ENCODE peak calls at places on chromosomes 16 and 17, in nine cellular contexts. M, Z, O, E, K, H, D, W and C are unnamed samples.

GRCh38 chr17:933168-934083 is 46.1 kb downstream of the NXN start:
- DNase-seq in M (peak; percentile 71), Z (peak; percentile 74), O (peak; percentile 86), E (no peak), K (no peak), H (no peak), D (peak; percentile 53), W (peak; percentile 94), C (no peak)

GRCh38 chr17:1147664-1148063 is 32.1 kb downstream of the ABR start:
- DNase-seq in M (peak; percentile 92), Z (peak; percentile 82), O (peak; percentile 58), E (no peak), K (no peak), H (no peak), D (peak; percentile 52), W (peak; percentile 97), C (no peak)

GRCh38 chr16:3879887-3880564 is 487 bp downstream of the CREBBP start:
- DNase-seq in M (peak; percentile 35), Z (peak; percentile 84), O (peak; percentile 86), E (peak; percentile 92), K (peak; percentile 80), H (peak; percentile 86), D (peak; percentile 64), W (peak; percentile 76), C (no peak)

GRCh38 chr17:15408803-15409202 is 58.6 kb downstream of the CDRT4 start:
- DNase-seq in M (no peak), Z (no peak), O (no peak), E (no peak), K (no peak), H (no peak), D (no peak), W (no peak), C (no peak)

GRCh38 chr17:42674755-42675347 is 1.9 kb downstream of the PLEKHH3 start:
- DNase-seq in M (peak; percentile 91), Z (no peak), O (no peak), E (peak; percentile 70), K (no peak), H (no peak), D (peak; percentile 37), W (peak; percentile 93), C (no peak)

GRCh38 chr17:17814162-17815061 is 22.4 kb downstream of the SREBF1 start:
- DNase-seq in M (no peak), Z (no peak), O (no peak), E (no peak), K (no peak), H (no peak), D (peak; percentile 95), W (no peak), C (no peak)

GRCh38 chr16:86075839-86076440 is 177.0 kb downstream of the IRF8 start:
- DNase-seq in M (peak; percentile 3), Z (no peak), O (no peak), E (peak; percentile 17), K (peak; percentile 11), H (no peak), D (no peak), W (peak; percentile 12), C (no peak)

GRCh38 chr16:4525634-4526277 is 12.8 kb downstream of the CDIP1 start:
- DNase-seq in M (no peak), Z (no peak), O (peak; percentile 40), E (no peak), K (no peak), H (no peak), D (no peak), W (no peak), C (no peak)

GRCh38 chr16:85724936-85725335 is 26.0 kb downstream of the C16orf74 start:
- DNase-seq in M (no peak), Z (no peak), O (no peak), E (no peak), K (no peak), H (no peak), D (no peak), W (no peak), C (no peak)

GRCh38 chr17:56661906-56662305 is 68.4 kb downstream of the NOG start:
- DNase-seq in M (no peak), Z (no peak), O (no peak), E (peak; percentile 11), K (no peak), H (no peak), D (no peak), W (no peak), C (no peak)

GRCh38 chr17:79910985-79911361 is 71.7 kb upstream of the CBX4 start:
- DNase-seq in M (no peak), Z (no peak), O (no peak), E (peak; percentile 37), K (no peak), H (no peak), D (no peak), W (no peak), C (no peak)

GRCh38 chr16:72884573-72884972 is 163.4 kb downstream of the ZFHX3 start:
- DNase-seq in M (no peak), Z (no peak), O (no peak), E (no peak), K (no peak), H (no peak), D (peak; percentile 40), W (no peak), C (no peak)

GRCh38 chr16:81526935-81527334 is 82.3 kb downstream of the CMIP start:
- DNase-seq in M (no peak), Z (no peak), O (peak; percentile 74), E (peak; percentile 86), K (peak; percentile 62), H (peak; percentile 44), D (no peak), W (no peak), C (no peak)

GRCh38 chr17:41793749-41794602 is 7.5 kb upstream of the JUP start:
- DNase-seq in M (peak; percentile 95), Z (peak; percentile 67), O (peak; percentile 16), E (no peak), K (no peak), H (no peak), D (no peak), W (peak; percentile 96), C (no peak)

GRCh38 chr17:22669721-22670120 is 977.4 kb downstream of the KCNJ18 start:
- DNase-seq in M (no peak), Z (no peak), O (peak; percentile 46), E (no peak), K (no peak), H (no peak), D (no peak), W (no peak), C (no peak)

DNA sequence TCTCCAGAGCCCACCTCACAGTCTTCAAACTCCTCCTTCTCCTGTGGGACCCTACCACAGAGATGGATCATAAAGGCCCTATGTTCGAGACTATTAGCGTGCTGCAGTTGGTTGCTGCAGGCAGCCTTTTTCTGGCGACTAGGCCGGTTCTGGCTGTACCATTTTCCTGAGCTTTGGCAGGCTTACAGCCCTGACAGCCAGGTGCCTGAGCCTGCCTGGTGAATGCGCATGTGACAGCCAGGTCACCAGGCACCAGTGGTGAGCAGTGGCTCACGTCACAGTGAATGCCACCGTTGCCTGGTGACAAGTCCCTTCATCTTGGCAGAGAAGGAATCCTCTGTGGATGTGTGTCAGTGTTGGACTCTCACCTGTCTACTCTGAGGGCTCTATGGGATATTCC is 978.8 kb downstream of the KCNJ18 start:
- DNase-seq in M (no peak), Z (no peak), O (no peak), E (no peak), K (no peak), H (no peak), D (no peak), W (no peak), C (no peak)
- H3K9me3 ChIP-seq in M (peaks cover 54% of the 10 kb centered on the region), Z (peaks cover 2% of the 10 kb centered on the region), O (no peaks in the 10 kb centered on the region), E (no peaks in the 10 kb centered on the region), K (no peaks in the 10 kb centered on the region), H (no peaks in the 10 kb centered on the region), D (no peaks in the 10 kb centered on the region), W (peaks cover 89% of the 10 kb centered on the region), C (no peaks in the 10 kb centered on the region)

DNA sequence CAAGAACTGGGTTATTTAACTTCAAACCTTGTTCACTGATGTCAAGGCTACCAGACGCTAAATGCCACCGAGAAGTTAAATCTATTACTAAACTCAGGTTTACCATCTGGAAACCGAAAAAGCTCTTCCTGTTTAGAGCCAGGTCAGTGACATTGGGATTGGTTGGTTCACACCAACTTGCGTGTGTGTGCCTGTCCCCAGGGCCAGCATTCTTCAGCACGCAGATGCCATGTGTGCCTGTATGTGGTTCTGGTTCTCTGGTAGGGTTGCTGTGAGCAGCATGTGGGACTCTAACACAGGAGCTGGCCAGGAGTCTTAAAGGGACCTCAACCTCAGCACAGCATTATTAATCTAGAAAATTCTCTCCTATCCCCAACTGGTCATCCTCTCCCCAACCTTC is 18.1 kb upstream of the TBX2 start:
- DNase-seq in M (no peak), Z (no peak), O (no peak), E (no peak), K (no peak), H (no peak), D (no peak), W (no peak), C (no peak)
- H3K4me1 ChIP-seq in M (no peaks in the 10 kb centered on the region), Z (peaks cover 71% of the 10 kb centered on the region), O (no peaks in the 10 kb centered on the region), E (no peaks in the 10 kb centered on the region), K (no peaks in the 10 kb centered on the region), H (no peaks in the 10 kb centered on the region), D (peaks cover 4% of the 10 kb centered on the region), W (no peaks in the 10 kb centered on the region), C (no peaks in the 10 kb centered on the region)

GRCh38 chr17:22514315-22514714 is 822.0 kb downstream of the KCNJ18 start:
- DNase-seq in M (no peak), Z (no peak), O (no peak), E (no peak), K (no peak), H (no peak), D (no peak), W (no peak), C (no peak)
- H3K9me3 ChIP-seq in M (peaks cover 71% of the 10 kb centered on the region), Z (no peaks in the 10 kb centered on the region), O (no peaks in the 10 kb centered on the region), E (no peaks in the 10 kb centered on the region), K (no peaks in the 10 kb centered on the region), H (no peaks in the 10 kb centered on the region), D (peaks cover 3% of the 10 kb centered on the region), W (peaks cover 29% of the 10 kb centered on the region), C (no peaks in the 10 kb centered on the region)

GRCh38 chr17:27807567-27808470 is 7.5 kb upstream of the NOS2 start:
- DNase-seq in M (no peak), Z (peak; percentile 22), O (no peak), E (peak; percentile 38), K (peak; percentile 80), H (no peak), D (no peak), W (peak; percentile 52), C (no peak)

GRCh38 chr17:27810902-27811557 is 10.7 kb upstream of the NOS2 start:
- DNase-seq in M (no peak), Z (no peak), O (peak; percentile 42), E (no peak), K (no peak), H (no peak), D (no peak), W (no peak), C (no peak)

GRCh38 chr17:27808629-27809028 is 8.3 kb upstream of the NOS2 start:
- DNase-seq in M (peak; percentile 52), Z (no peak), O (no peak), E (no peak), K (no peak), H (no peak), D (no peak), W (peak; percentile 73), C (no peak)

GRCh38 chr17:27810211-27810901 is 10.0 kb upstream of the NOS2 start:
- DNase-seq in M (peak; percentile 54), Z (no peak), O (no peak), E (no peak), K (no peak), H (no peak), D (no peak), W (peak; percentile 65), C (no peak)

DNA sequence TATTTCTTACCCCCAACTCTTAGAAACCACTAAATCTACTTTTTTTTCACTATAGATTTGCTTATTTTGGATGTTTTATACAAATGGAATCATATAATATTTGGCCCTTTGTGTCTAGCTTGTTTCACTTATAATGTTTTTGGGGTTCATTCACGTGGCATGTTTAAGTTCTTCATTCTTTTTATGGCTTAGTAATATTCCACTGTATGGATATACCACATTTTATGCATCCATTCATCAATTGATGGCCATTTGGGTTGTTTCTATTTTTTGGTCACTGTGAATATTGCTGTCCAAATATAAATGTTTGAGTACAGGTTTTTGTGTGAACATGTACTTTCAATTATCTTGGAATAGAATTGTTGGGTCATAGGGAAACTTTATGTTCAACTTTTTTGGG is 9.2 kb upstream of the NOS2 start:
- DNase-seq in M (no peak), Z (no peak), O (no peak), E (no peak), K (no peak), H (no peak), D (no peak), W (no peak), C (no peak)
- H3K4me1 ChIP-seq in M (no peaks in the 10 kb centered on the region), Z (peaks cover 6% of the 10 kb centered on the region), O (no peaks in the 10 kb centered on the region), E (peaks cover 2% of the 10 kb centered on the region), K (peaks cover 27% of the 10 kb centered on the region), H (no peaks in the 10 kb centered on the region), D (no peaks in the 10 kb centered on the region), W (no peaks in the 10 kb centered on the region), C (peaks cover 10% of the 10 kb centered on the region)